ENCODE peak calls at places on chromosomes 2 and 18, in six cellular contexts. R is upper lobe of right lung, Y is uterus, G is right atrium auricular region, B is fibroblast of pulmonary artery, E is GM12878. H is an unnamed sample.

GRCh38 chr18:25935356-25935755 is 155.1 kb downstream of the SS18 start:
- DNase-seq in R (no peak), Y (no peak), G (no peak), B (no peak), E (no peak), H (no peak)

GRCh38 chr2:94725543-94725942 is 145.7 kb upstream of the TEKT4 start:
- DNase-seq in R (no peak), Y (no peak), G (no peak), B (no peak), E (no peak), H (no peak)

GRCh38 chr2:26757873-26758789 is 6.0 kb upstream of the SLC35F6 start:
- DNase-seq in R (no peak), Y (peak), G (peak), B (peak), E (peak), H (no peak)

GRCh38 chr2:85066874-85067351 is 66.3 kb upstream of the TCF7L1 start:
- DNase-seq in R (peak), Y (peak), G (peak), B (peak), E (no peak), H (no peak)

GRCh38 chr18:29647700-29648099 is 1394.8 kb downstream of the DSC3 start:
- DNase-seq in R (no peak), Y (no peak), G (no peak), B (no peak), E (no peak), H (no peak)

GRCh38 chr2:9673914-9674481 is 43.2 kb upstream of the YWHAQ start:
- DNase-seq in R (no peak), Y (no peak), G (no peak), B (no peak), E (no peak), H (no peak)

GRCh38 chr2:74865770-74866674 is 32.1 kb downstream of the HK2 start:
- DNase-seq in R (peak), Y (no peak), G (no peak), B (no peak), E (no peak), H (no peak)

GRCh38 chr2:169933124-169933711 is 106.0 kb downstream of the UBR3 start:
- DNase-seq in R (no peak), Y (no peak), G (no peak), B (peak), E (no peak), H (no peak)

GRCh38 chr2:143140864-143141637 is 11.8 kb downstream of the ARHGAP15 start:
- DNase-seq in R (no peak), Y (no peak), G (no peak), B (no peak), E (peak), H (no peak)

GRCh38 chr2:3730646-3731045 is 27.3 kb downstream of the DCDC2C start:
- DNase-seq in R (no peak), Y (no peak), G (no peak), B (no peak), E (no peak), H (no peak)

GRCh38 chr2:179106342-179107178 is 56.6 kb upstream of the CCDC141 start:
- DNase-seq in R (no peak), Y (peak), G (peak), B (peak), E (peak), H (no peak)

GRCh38 chr2:239454507-239454906 is 53.7 kb upstream of the HDAC4 start:
- DNase-seq in R (no peak), Y (no peak), G (no peak), B (no peak), E (no peak), H (no peak)

GRCh38 chr2:104502904-104503303 is 351.0 kb upstream of the POU3F3 start:
- DNase-seq in R (no peak), Y (no peak), G (no peak), B (no peak), E (no peak), H (no peak)

GRCh38 chr2:196234672-196235071 is 63.3 kb upstream of the STK17B start:
- DNase-seq in R (no peak), Y (no peak), G (no peak), B (peak), E (peak), H (no peak)

GRCh38 chr2:119421731-119422130 is 9.9 kb upstream of the TMEM37 start:
- DNase-seq in R (no peak), Y (no peak), G (no peak), B (no peak), E (no peak), H (no peak)

GRCh38 chr2:45438872-45439665 is 172.0 kb downstream of the SRBD1 start:
- DNase-seq in R (no peak), Y (no peak), G (no peak), B (no peak), E (no peak), H (no peak)

GRCh38 chr2:45442026-45442425 is 169.0 kb downstream of the SRBD1 start:
- DNase-seq in R (no peak), Y (no peak), G (no peak), B (no peak), E (no peak), H (no peak)

GRCh38 chr2:45441571-45441970 is 169.5 kb downstream of the SRBD1 start:
- DNase-seq in R (no peak), Y (no peak), G (no peak), B (no peak), E (no peak), H (no peak)

GRCh38 chr2:45443012-45443411 is 168.1 kb downstream of the SRBD1 start:
- DNase-seq in R (no peak), Y (no peak), G (no peak), B (no peak), E (no peak), H (no peak)

GRCh38 chr2:45439788-45440773 is 171.0 kb downstream of the SRBD1 start:
- DNase-seq in R (no peak), Y (no peak), G (no peak), B (peak), E (peak), H (no peak)
- TF ChIP-seq CTCF in R (no peak), Y (no peak), G (no peak), B (peak), E (peak), H (peak)

DNA sequence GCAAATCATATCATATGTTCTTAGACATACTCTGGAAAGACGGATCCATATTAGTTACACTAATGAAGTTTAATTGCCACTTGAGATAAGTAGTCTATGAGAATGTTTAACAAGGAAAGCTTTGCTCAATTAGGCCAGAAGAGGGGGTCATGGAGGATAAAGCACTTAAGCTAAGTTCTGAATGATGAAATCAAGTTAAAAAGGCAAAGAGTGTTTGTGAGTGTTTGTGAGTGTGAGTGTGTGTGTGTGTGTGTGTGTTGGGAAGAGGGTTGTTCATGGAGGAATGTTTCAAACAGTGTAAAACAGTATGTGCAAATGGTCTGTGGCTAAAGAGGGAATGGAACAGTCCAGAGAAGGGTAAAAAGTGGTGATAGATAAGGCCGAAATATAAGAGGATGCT is 360.9 kb downstream of the ERBB4 start:
- DNase-seq in R (no peak), Y (no peak), G (no peak), B (peak), E (no peak), H (no peak)
- TF ChIP-seq CTCF in R (no peak), Y (no peak), G (no peak), B (peak), E (no peak), H (peak)

GRCh38 chr2:1789610-1790009 is 45.3 kb upstream of the PXDN start:
- DNase-seq in R (no peak), Y (no peak), G (no peak), B (no peak), E (no peak), H (no peak)
- TF ChIP-seq CTCF in R (no peak), Y (no peak), G (no peak), B (no peak), E (no peak), H (no peak)

DNA sequence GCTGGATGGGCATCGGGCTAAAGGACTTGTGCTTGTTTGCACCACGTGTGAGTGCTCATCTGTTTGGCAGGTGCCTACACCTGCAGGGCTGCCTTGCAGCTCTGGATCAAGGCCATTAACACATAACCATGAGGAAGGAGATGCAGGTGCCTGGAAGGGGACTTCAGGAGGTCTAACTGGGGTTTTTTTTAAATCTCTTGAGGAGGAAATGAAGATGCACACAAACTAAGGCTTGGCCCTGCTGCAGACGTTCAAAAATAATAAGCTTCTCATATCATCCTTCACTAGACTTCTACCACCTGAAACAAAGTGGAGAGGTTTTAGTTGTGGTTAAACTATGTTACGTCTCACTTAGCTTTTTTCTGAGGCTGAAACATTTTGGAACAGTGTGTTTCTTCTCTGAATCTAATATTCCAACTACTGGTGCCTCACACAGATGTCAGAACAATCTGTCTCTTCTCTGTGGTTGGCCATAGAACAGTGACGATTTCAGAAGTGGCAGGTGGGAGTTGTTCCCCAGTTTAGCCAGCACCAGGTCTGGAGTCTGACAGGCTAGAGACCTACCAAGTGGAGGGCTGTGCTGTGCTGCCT is 36.5 kb downstream of the BCL2L11 start:
- DNase-seq in R (no peak), Y (no peak), G (no peak), B (no peak), E (no peak), H (no peak)
- TF ChIP-seq CTCF in R (no peak), Y (no peak), G (no peak), B (no peak), E (no peak), H (no peak)

GRCh38 chr18:66553824-66554223 is 50.1 kb downstream of the CDH19 start:
- DNase-seq in R (no peak), Y (no peak), G (no peak), B (peak), E (no peak), H (no peak)

DNA sequence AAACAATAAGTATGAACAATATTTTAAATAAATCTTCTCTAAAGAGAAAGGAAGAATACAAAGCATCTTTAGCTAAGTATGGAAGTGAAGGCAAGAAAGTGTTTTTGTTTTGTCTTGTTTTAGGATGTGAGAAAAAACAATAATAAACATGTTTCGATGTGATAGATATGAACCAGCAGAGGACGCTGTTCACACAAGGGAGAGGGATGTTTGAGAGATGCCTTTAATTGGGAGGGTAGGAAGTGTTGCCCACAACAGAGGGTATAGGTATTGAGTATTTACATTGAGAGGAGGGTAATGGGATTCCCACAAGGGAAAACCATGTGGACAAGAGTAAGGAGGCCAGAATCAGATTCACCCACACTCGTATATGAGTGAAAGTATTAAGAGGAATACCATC is 55.1 kb downstream of the CDH19 start:
- DNase-seq in R (no peak), Y (no peak), G (no peak), B (no peak), E (no peak), H (no peak)
- TF ChIP-seq CTCF in R (peak), Y (no peak), G (no peak), B (peak), E (peak), H (peak)

DNA sequence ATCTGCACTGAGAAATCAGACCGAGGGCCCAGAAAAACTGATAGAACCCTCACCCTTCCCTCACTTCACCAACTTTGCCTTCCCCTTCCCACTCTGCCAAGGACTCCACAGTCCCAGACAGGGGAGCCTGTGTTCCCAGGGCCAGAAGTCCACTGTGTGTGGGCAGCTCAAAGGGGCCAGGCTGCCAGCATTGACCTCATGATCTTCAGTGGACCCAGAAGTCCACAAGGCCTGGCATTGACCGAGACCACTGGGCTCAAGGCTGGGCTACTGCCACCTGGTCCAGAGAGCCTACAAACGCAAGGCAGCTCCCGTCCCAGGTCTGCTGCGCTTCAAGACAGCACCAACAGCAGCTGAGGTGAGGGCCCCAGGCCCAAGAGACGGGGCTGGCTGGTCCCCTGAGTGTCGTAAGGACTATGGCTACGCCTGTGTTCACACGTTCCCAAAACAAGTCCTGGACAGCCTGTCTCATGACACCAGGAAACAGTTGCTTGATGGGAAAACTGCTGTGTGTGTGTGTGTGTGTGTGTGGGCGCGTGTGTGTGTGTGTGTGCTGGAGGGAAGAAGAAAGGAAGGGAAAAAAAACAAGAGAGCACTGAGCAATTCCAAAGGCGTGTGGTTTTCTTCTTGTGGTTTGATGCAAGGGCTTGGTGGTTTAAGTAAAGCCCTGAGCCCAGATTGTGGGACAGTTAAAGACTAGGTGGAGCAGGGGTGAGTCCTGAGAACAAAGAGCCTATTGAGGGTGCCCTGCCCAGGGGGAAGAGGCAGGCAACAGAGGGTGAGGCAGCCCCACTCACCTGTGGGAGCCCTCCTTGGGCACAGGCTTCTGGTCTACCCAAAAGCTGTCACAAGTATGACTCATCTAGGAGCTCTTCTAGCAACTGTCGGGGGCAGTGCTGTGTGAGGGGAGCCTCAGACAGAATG is 46.6 kb upstream of the ZBTB7C start:
- DNase-seq in R (no peak), Y (no peak), G (peak), B (peak), E (no peak), H (no peak)
- TF ChIP-seq CTCF in R (no peak), Y (no peak), G (no peak), B (no peak), E (no peak), H (no peak)

DNA sequence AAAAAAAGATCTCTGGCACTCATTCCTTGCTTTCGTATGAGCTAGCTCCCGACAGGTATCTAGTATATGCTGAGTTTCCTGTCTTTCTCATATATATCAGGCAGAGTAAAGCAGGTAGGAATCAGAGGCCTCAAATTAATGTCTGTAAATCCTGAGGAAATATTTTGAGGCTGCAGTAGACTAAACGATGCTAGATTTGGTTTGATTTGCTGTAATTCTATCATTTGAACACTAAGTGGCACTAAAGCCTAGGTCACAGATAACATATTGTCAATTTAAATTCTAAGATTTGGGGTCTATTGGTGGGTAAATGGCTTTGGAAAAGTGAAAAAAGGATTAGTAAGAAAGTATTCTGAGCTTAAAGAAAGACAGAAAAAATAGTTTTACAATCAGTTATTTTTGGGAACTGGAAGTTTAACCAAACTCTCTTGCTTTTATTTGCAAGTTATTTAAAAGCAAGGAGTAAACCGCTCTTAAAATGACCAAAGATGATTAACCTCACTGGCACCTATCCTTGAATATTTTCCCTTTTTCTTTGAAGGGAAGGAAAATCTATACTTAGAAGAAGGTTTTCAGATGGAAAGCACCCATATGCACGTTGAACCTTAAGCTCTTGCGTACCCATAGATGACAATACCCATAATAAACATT is 37.6 kb upstream of the SLC4A10 start:
- DNase-seq in R (no peak), Y (no peak), G (no peak), B (peak), E (no peak), H (no peak)
- TF ChIP-seq CTCF in R (peak), Y (peak), G (peak), B (peak), E (peak), H (peak)

H was measured in chondrocyte.